ENCODE peak calls at places on chromosomes 2 and 18, in seven cellular contexts. M is small intestine, T is aorta, D is uterus, X is H9, N is Karpas-422, S is A549. F is an unnamed sample. For H3K4me1 and H3K9me3, the result is how much of the 10 kb centered on the place peaks cover.

GRCh38 chr2:10912076-10912731 is 470 bp downstream of the KCNF1 start:
- DNase-seq in N (no peak), S (no peak), D (no peak), T (peak), M (no peak), X (peak), F (no peak)

GRCh38 chr18:27114842-27115241 is 70.3 kb downstream of the CHST9 start:
- DNase-seq in T (no peak), D (no peak), M (no peak), X (no peak), N (no peak), S (no peak), F (no peak)

GRCh38 chr2:6325616-6326015 is 540.1 kb downstream of the CMPK2 start:
- DNase-seq in S (no peak), T (no peak), M (no peak), N (no peak), D (no peak), X (peak), F (no peak)

GRCh38 chr18:39962546-39962945 is 1992.5 kb upstream of the PIK3C3 start:
- DNase-seq in D (no peak), N (no peak), X (no peak), M (no peak), T (no peak), S (no peak), F (no peak)

GRCh38 chr2:77104554-77104953 is 417.6 kb downstream of the LRRTM4 start:
- DNase-seq in S (no peak), D (no peak), N (no peak), X (peak), T (no peak), M (no peak), F (no peak)

GRCh38 chr2:106269591-106270291 is 75.6 kb upstream of the UXS1 start:
- DNase-seq in M (peak), N (no peak), D (no peak), S (peak), T (peak), X (no peak), F (peak)

GRCh38 chr2:48034295-48034694 is 128.0 kb upstream of the FBXO11 start:
- DNase-seq in N (peak), S (no peak), T (no peak), M (no peak), D (no peak), X (no peak), F (no peak)

GRCh38 chr2:149360106-149360505 is 29.7 kb downstream of the LYPD6 start:
- DNase-seq in N (no peak), D (no peak), X (no peak), T (no peak), M (no peak), S (no peak), F (no peak)

GRCh38 chr18:74897971-74898657 is 300.4 kb downstream of the ZNF407 start:
- DNase-seq in X (no peak), S (no peak), M (no peak), T (no peak), N (no peak), D (no peak), F (no peak)

GRCh38 chr18:46452820-46453219 is 204.2 kb downstream of the LOXHD1 start:
- DNase-seq in S (no peak), D (no peak), X (no peak), M (no peak), N (no peak), T (no peak), F (no peak)

GRCh38 chr2:176081451-176081992 is 2.2 kb downstream of the EVX2 start:
- DNase-seq in M (no peak), D (no peak), X (no peak), S (no peak), N (no peak), T (no peak), F (no peak)

GRCh38 chr2:31433541-31433940 is 19.0 kb upstream of the XDH start:
- DNase-seq in S (no peak), M (no peak), D (no peak), X (no peak), N (no peak), T (no peak), F (no peak)

GRCh38 chr2:234426616-234427015 is 70.3 kb downstream of the ARL4C start:
- DNase-seq in N (peak), S (no peak), X (no peak), M (no peak), D (no peak), T (no peak), F (no peak)
- H3K4me1 ChIP-seq in N (under half), S (under half), X (under half), M (under half), D (under half), T (under half), F (under half)

DNA sequence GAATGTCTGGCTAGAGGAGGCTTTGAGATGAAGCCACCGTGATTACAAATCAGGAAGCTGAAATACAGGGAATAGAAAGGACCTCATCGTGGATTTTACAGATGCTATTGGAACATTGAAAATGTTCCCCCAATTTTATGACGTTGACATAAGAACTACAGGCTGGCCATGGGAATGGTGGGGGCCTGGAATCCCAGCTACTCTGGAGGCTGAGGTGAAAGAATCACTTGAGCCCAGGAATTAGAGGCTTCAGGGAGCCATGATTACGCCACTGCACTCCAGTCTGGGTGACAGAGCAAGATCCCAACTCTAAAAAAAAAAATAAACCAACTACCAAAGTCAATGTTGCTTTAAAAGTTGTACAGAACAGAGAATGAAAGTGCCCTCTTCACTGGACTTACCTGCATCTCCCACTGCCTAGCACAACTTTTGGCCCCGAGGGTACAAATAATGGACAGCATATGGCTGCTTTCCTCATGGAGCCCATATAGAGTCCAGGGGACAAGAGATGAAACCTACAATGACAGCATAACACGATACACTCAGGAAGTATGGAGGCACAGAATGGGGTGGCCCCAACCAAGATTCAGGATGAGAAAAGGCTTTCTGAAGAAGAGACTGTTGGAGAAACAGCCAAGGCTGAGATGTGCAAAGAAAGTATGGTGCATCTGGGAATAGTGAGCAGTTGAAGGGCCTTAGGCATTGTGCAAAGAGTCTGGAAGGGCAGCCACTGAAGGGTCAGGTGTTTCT is 254.8 kb downstream of the MYCN start:
- DNase-seq in N (no peak), M (no peak), T (no peak), S (no peak), D (no peak), X (no peak), F (no peak)
- H3K9me3 ChIP-seq in N (under half), M (under half), T (under half), S (under half), D (under half), X (under half), F (under half)

GRCh38 chr2:178855151-178855550 is 47.9 kb upstream of the TTN start:
- DNase-seq in X (no peak), T (no peak), D (no peak), S (no peak), M (no peak), N (no peak), F (no peak)
- H3K4me1 ChIP-seq in X (under half), T (under half), D (under half), S (under half), M (under half), N (under half), F (under half)

DNA sequence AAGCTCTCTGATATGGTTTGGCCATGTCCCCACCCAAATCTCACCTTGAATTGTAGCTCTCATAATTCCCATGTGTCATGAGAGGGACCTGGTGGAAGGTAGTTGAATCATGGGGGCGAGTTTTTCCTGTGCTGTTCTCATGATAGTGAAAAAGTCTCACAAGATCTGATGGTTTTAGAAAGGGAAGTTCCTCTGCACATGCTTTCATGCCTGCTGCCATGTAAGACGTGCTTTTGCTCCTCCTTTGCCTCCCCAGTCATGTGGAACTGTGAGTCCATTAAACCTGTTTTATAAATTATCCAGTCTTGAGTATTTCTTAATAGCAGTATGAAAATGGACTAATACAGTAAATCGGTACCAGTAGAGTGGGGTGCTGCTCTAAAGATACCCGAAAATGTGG is 34.9 kb downstream of the LTBP1 start:
- DNase-seq in T (no peak), D (no peak), N (no peak), M (no peak), X (no peak), S (no peak), F (no peak)
- H3K9me3 ChIP-seq in T (under half), D (under half), N (under half), M (under half), X (under half), S (under half), F (under half)